ENCODE peak calls at places on chromosomes 12 and 14, in seven cellular contexts. One of them, this sample, is unnamed.

GRCh38 chr12:19421503-19422282 is 17.6 kb upstream of the AEBP2 start:
- DNase-seq in RWPE2: no peak
- DNase-seq in NCI-H2081: no peak
- DNase-seq in OCI-M1: peak; percentile 29
- DNase-seq in T follicular helper cell: no peak
- DNase-seq in stimulated activated naive CD8-positive, alpha-beta T cell treated with anti-CD3 and anti-CD28 coated beads, Interleukin-15, Interleukin-2, amounts not matched to agents 100 U/mL and 50 U/mL, for 24 hours: no peak
- DNase-seq in activated T-helper 1 cell treated with anti-CD3 and anti-CD28 coated beads, Interleukin-12 subunit alpha, Interleukin-12 subunit beta, Interleukin-2, Interleukin-4 antibody, amounts not matched to agents 30 ng/mL and 10 ng/mL and 1 ng/mL, durations not matched to agents 14 hours and 24 hours and 36 hours: no peak
- DNase-seq in this sample: no peak

GRCh38 chr14:50335989-50336391 is 23.9 kb downstream of the DMAC2L start:
- DNase-seq in OCI-M1: no peak
- DNase-seq in stimulated activated naive CD8-positive, alpha-beta T cell treated with anti-CD3 and anti-CD28 coated beads, Interleukin-15, Interleukin-2, amounts not matched to agents 100 U/mL and 50 U/mL, for 24 hours: no peak
- DNase-seq in T follicular helper cell: no peak
- DNase-seq in activated T-helper 1 cell treated with anti-CD3 and anti-CD28 coated beads, Interleukin-12 subunit alpha, Interleukin-12 subunit beta, Interleukin-2, Interleukin-4 antibody, amounts not matched to agents 30 ng/mL and 10 ng/mL and 1 ng/mL, durations not matched to agents 14 hours and 24 hours and 36 hours: no peak
- DNase-seq in NCI-H2081: peak; percentile 13
- DNase-seq in RWPE2: no peak
- DNase-seq in this sample: peak; percentile 38

GRCh38 chr12:122318607-122319311 is 52.5 kb upstream of the VPS33A start:
- DNase-seq in activated T-helper 1 cell treated with anti-CD3 and anti-CD28 coated beads, Interleukin-12 subunit alpha, Interleukin-12 subunit beta, Interleukin-2, Interleukin-4 antibody, amounts not matched to agents 30 ng/mL and 10 ng/mL and 1 ng/mL, durations not matched to agents 14 hours and 24 hours and 36 hours: no peak
- DNase-seq in NCI-H2081: no peak
- DNase-seq in stimulated activated naive CD8-positive, alpha-beta T cell treated with anti-CD3 and anti-CD28 coated beads, Interleukin-15, Interleukin-2, amounts not matched to agents 100 U/mL and 50 U/mL, for 24 hours: no peak
- DNase-seq in T follicular helper cell: no peak
- DNase-seq in RWPE2: no peak
- DNase-seq in OCI-M1: no peak
- DNase-seq in this sample: no peak

GRCh38 chr12:93537769-93538168 is 34.7 kb upstream of the SOCS2 start:
- DNase-seq in RWPE2: no peak
- DNase-seq in T follicular helper cell: no peak
- DNase-seq in stimulated activated naive CD8-positive, alpha-beta T cell treated with anti-CD3 and anti-CD28 coated beads, Interleukin-15, Interleukin-2, amounts not matched to agents 100 U/mL and 50 U/mL, for 24 hours: no peak
- DNase-seq in OCI-M1: no peak
- DNase-seq in activated T-helper 1 cell treated with anti-CD3 and anti-CD28 coated beads, Interleukin-12 subunit alpha, Interleukin-12 subunit beta, Interleukin-2, Interleukin-4 antibody, amounts not matched to agents 30 ng/mL and 10 ng/mL and 1 ng/mL, durations not matched to agents 14 hours and 24 hours and 36 hours: no peak
- DNase-seq in NCI-H2081: no peak
- DNase-seq in this sample: no peak

GRCh38 chr12:19641235-19642080 is 202.2 kb downstream of the AEBP2 start:
- DNase-seq in stimulated activated naive CD8-positive, alpha-beta T cell treated with anti-CD3 and anti-CD28 coated beads, Interleukin-15, Interleukin-2, amounts not matched to agents 100 U/mL and 50 U/mL, for 24 hours: no peak
- DNase-seq in T follicular helper cell: no peak
- DNase-seq in NCI-H2081: no peak
- DNase-seq in activated T-helper 1 cell treated with anti-CD3 and anti-CD28 coated beads, Interleukin-12 subunit alpha, Interleukin-12 subunit beta, Interleukin-2, Interleukin-4 antibody, amounts not matched to agents 30 ng/mL and 10 ng/mL and 1 ng/mL, durations not matched to agents 14 hours and 24 hours and 36 hours: no peak
- DNase-seq in OCI-M1: no peak
- DNase-seq in RWPE2: no peak
- DNase-seq in this sample: no peak

GRCh38 chr12:93614917-93615596 is 42.6 kb downstream of the SOCS2 start:
- DNase-seq in RWPE2: no peak
- DNase-seq in activated T-helper 1 cell treated with anti-CD3 and anti-CD28 coated beads, Interleukin-12 subunit alpha, Interleukin-12 subunit beta, Interleukin-2, Interleukin-4 antibody, amounts not matched to agents 30 ng/mL and 10 ng/mL and 1 ng/mL, durations not matched to agents 14 hours and 24 hours and 36 hours: no peak
- DNase-seq in T follicular helper cell: no peak
- DNase-seq in stimulated activated naive CD8-positive, alpha-beta T cell treated with anti-CD3 and anti-CD28 coated beads, Interleukin-15, Interleukin-2, amounts not matched to agents 100 U/mL and 50 U/mL, for 24 hours: no peak
- DNase-seq in OCI-M1: no peak
- DNase-seq in NCI-H2081: no peak
- DNase-seq in this sample: no peak

GRCh38 chr12:82082476-82082875 is 275.7 kb downstream of the CCDC59 start:
- DNase-seq in T follicular helper cell: no peak
- DNase-seq in RWPE2: no peak
- DNase-seq in OCI-M1: no peak
- DNase-seq in NCI-H2081: no peak
- DNase-seq in stimulated activated naive CD8-positive, alpha-beta T cell treated with anti-CD3 and anti-CD28 coated beads, Interleukin-15, Interleukin-2, amounts not matched to agents 100 U/mL and 50 U/mL, for 24 hours: no peak
- DNase-seq in activated T-helper 1 cell treated with anti-CD3 and anti-CD28 coated beads, Interleukin-12 subunit alpha, Interleukin-12 subunit beta, Interleukin-2, Interleukin-4 antibody, amounts not matched to agents 30 ng/mL and 10 ng/mL and 1 ng/mL, durations not matched to agents 14 hours and 24 hours and 36 hours: no peak
- DNase-seq in this sample: no peak

GRCh38 chr12:32863128-32863527 is 33.4 kb downstream of the PKP2 start:
- DNase-seq in T follicular helper cell: no peak
- DNase-seq in OCI-M1: no peak
- DNase-seq in activated T-helper 1 cell treated with anti-CD3 and anti-CD28 coated beads, Interleukin-12 subunit alpha, Interleukin-12 subunit beta, Interleukin-2, Interleukin-4 antibody, amounts not matched to agents 30 ng/mL and 10 ng/mL and 1 ng/mL, durations not matched to agents 14 hours and 24 hours and 36 hours: no peak
- DNase-seq in NCI-H2081: no peak
- DNase-seq in stimulated activated naive CD8-positive, alpha-beta T cell treated with anti-CD3 and anti-CD28 coated beads, Interleukin-15, Interleukin-2, amounts not matched to agents 100 U/mL and 50 U/mL, for 24 hours: no peak
- DNase-seq in RWPE2: no peak
- DNase-seq in this sample: no peak

GRCh38 chr12:57243521-57244305 is 7.3 kb downstream of the STAC3 start:
- DNase-seq in OCI-M1: peak; percentile 84
- DNase-seq in NCI-H2081: peak; percentile 83
- DNase-seq in stimulated activated naive CD8-positive, alpha-beta T cell treated with anti-CD3 and anti-CD28 coated beads, Interleukin-15, Interleukin-2, amounts not matched to agents 100 U/mL and 50 U/mL, for 24 hours: peak; percentile 88
- DNase-seq in T follicular helper cell: peak; percentile 73
- DNase-seq in activated T-helper 1 cell treated with anti-CD3 and anti-CD28 coated beads, Interleukin-12 subunit alpha, Interleukin-12 subunit beta, Interleukin-2, Interleukin-4 antibody, amounts not matched to agents 30 ng/mL and 10 ng/mL and 1 ng/mL, durations not matched to agents 14 hours and 24 hours and 36 hours: peak; percentile 74
- DNase-seq in RWPE2: peak; percentile 69
- DNase-seq in this sample: peak; percentile 45

GRCh38 chr12:21972055-21972454 is 30.8 kb upstream of the ABCC9 start:
- DNase-seq in activated T-helper 1 cell treated with anti-CD3 and anti-CD28 coated beads, Interleukin-12 subunit alpha, Interleukin-12 subunit beta, Interleukin-2, Interleukin-4 antibody, amounts not matched to agents 30 ng/mL and 10 ng/mL and 1 ng/mL, durations not matched to agents 14 hours and 24 hours and 36 hours: no peak
- DNase-seq in OCI-M1: no peak
- DNase-seq in NCI-H2081: no peak
- DNase-seq in stimulated activated naive CD8-positive, alpha-beta T cell treated with anti-CD3 and anti-CD28 coated beads, Interleukin-15, Interleukin-2, amounts not matched to agents 100 U/mL and 50 U/mL, for 24 hours: no peak
- DNase-seq in RWPE2: no peak
- DNase-seq in T follicular helper cell: no peak
- DNase-seq in this sample: no peak